ENCODE peak calls at places on chromosomes 4 and X, in five cellular contexts. F, B, I, W and O are unnamed samples.

GRCh38 chrX:126820700-126821420 is 1.3 kb downstream of the PRR32 start:
- DNase-seq in F (no peak), W (no peak), B (peak), I (no peak), O (no peak)

GRCh38 chr4:159555873-159556272 is 453.0 kb downstream of the RAPGEF2 start:
- DNase-seq in B (no peak), W (no peak), I (no peak), F (no peak), O (no peak)

GRCh38 chrX:104376937-104377336 is 122.2 kb upstream of the ESX1 start:
- DNase-seq in B (no peak), W (no peak), I (no peak), F (no peak), O (no peak)

GRCh38 chr4:93147524-93148212 is 680.9 kb upstream of the ATOH1 start:
- DNase-seq in W (no peak), F (no peak), B (peak), I (no peak), O (no peak)

GRCh38 chr4:40201898-40202297 is 5.1 kb downstream of the RHOH start:
- DNase-seq in F (no peak), B (no peak), W (peak), I (no peak), O (no peak)

GRCh38 chr4:177118596-177118995 is 191.1 kb upstream of the NEIL3 start:
- DNase-seq in I (peak), F (no peak), W (no peak), B (no peak), O (no peak)

GRCh38 chr4:100095729-100096595 is 94.3 kb downstream of the DDIT4L start:
- DNase-seq in W (peak), I (peak), B (peak), F (peak), O (no peak)

GRCh38 chr4:139901516-139902327 is 236.1 kb downstream of the MGST2 start:
- DNase-seq in W (no peak), B (no peak), I (no peak), F (no peak), O (no peak)

GRCh38 chrX:119757979-119758681 is at the start of gene SOWAHD:
- DNase-seq in F (peak), I (no peak), B (peak), W (peak), O (no peak)

GRCh38 chrX:16060252-16060651 is 63.1 kb upstream of the GRPR start:
- DNase-seq in F (no peak), B (no peak), W (no peak), I (no peak), O (no peak)

GRCh38 chr4:28444886-28445496 is 1584.3 kb downstream of the STIM2 start:
- DNase-seq in F (no peak), W (no peak), B (no peak), I (peak), O (no peak)

GRCh38 chr4:147362868-147363440 is 117.9 kb upstream of the EDNRA start:
- DNase-seq in W (no peak), B (no peak), F (no peak), I (peak), O (peak)

GRCh38 chr4:18815779-18816173 is 794.2 kb upstream of the LCORL start:
- DNase-seq in B (peak), I (no peak), F (no peak), W (no peak), O (no peak)

GRCh38 chrX:119427024-119427794 is 28.1 kb downstream of the SLC25A43 start:
- DNase-seq in I (peak), F (no peak), W (peak), B (peak), O (no peak)

GRCh38 chrX:21798677-21799219 is 40.7 kb upstream of the MBTPS2 start:
- DNase-seq in I (peak), W (peak), F (no peak), B (no peak), O (no peak)

GRCh38 chr4:48979897-48980579 is 6.0 kb upstream of the CWH43 start:
- DNase-seq in I (no peak), B (no peak), W (no peak), F (no peak), O (no peak)

GRCh38 chr4:912548-913279 is 19.4 kb downstream of the GAK start:
- DNase-seq in I (no peak), B (no peak), W (no peak), F (no peak), O (no peak)

DNA sequence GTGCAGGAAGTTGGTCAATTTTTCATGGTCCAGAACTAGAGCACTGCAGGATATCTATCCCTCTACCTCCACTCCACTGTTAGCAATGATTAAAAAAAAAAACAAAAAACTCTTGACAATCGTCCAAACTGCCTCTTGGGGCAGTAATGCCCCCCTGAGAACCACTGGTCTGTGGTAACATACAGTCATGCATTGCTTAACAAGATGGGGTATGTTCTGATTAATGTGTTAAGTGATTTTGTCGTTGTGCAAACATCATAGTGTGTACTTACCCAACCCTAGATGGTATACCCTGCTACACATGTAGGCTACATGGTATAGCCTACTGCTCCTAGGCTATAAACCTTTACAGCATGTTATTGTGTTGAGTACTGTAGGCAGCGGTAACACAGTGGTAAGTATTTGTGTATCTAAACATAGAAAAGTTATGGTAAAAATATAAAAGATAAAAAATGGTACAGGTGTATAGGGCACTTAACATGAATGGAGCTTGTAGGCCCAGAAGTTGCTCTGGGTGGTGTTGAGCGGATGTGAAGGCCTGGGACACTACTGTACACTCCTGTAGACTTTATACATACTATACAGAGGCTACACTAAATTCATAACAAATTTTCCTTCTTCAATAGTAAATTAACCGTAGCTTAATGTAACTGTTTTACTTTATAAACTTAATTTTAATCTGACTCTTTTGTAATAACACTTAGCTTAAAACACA is 34.1 kb downstream of the ART3 start:
- DNase-seq in B (peak), F (no peak), W (peak), I (peak), O (no peak)
- TF ChIP-seq CTCF in B (peak), F (no peak), W (no peak), I (no peak), O (no peak)

DNA sequence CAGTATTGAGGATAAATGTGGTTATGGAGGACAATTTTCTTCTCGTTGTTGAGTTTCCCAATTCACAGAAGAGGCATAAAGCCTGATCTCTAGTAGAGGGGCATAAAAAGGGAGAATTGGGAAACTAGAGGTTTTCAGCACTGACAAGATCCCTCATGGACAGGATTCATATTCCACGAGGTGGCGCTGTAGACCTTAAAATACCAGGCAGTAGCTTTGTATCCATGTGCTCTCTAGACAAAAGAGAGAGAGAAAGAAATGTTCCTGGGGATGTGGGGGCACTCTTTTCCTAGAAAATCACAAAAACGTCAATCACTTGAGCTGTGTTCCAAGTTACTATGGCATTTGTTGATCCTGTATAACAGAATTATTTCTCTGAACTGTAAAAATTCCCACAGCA is 128.3 kb downstream of the MAGEE1 start:
- DNase-seq in F (peak), I (peak), W (peak), B (peak), O (no peak)
- TF ChIP-seq CTCF in F (peak), I (no peak), W (no peak), B (peak), O (peak)

GRCh38 chr4:173991321-173991720 is 292.1 kb downstream of the FBXO8 start:
- DNase-seq in B (no peak), I (peak), W (no peak), F (no peak), O (no peak)

GRCh38 chr4:173991814-173992213 is 291.7 kb downstream of the FBXO8 start:
- DNase-seq in I (no peak), F (no peak), B (no peak), W (no peak), O (no peak)

GRCh38 chr4:173990879-173991231 is 292.6 kb downstream of the FBXO8 start:
- DNase-seq in I (peak), F (no peak), B (peak), W (no peak), O (no peak)

GRCh38 chr4:173990126-173990878 is 293.2 kb downstream of the FBXO8 start:
- DNase-seq in I (peak), B (peak), W (peak), F (peak), O (no peak)
- TF ChIP-seq CTCF in I (peak), B (peak), W (peak), F (no peak), O (peak)

DNA sequence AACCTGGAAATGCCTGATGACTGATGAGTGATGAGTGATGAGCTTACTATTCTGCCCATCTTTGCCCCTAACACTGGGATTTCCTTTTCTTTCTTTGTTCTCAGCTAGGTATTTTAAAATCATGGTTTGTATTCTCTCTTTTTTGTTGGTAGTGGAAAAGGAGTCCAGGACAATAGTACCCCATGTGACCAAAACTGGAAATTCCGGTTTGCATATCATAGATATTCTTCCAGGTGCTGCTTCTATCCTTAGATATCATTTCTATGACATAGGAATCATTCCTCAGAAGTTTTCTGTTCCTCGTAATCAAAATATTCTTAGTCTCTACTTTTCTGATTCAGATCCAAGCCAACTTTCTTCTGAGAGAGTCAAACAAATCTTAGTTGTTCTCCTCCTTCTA is 320.5 kb upstream of the TET2 start:
- DNase-seq in B (no peak), W (no peak), F (no peak), I (no peak), O (no peak)
- TF ChIP-seq CTCF in B (no peak), W (no peak), F (no peak), I (no peak), O (no peak)

GRCh38 chrX:77733342-77733741 is 52.7 kb downstream of the ATRX start:
- DNase-seq in I (no peak), W (no peak), F (no peak), B (no peak), O (no peak)

DNA sequence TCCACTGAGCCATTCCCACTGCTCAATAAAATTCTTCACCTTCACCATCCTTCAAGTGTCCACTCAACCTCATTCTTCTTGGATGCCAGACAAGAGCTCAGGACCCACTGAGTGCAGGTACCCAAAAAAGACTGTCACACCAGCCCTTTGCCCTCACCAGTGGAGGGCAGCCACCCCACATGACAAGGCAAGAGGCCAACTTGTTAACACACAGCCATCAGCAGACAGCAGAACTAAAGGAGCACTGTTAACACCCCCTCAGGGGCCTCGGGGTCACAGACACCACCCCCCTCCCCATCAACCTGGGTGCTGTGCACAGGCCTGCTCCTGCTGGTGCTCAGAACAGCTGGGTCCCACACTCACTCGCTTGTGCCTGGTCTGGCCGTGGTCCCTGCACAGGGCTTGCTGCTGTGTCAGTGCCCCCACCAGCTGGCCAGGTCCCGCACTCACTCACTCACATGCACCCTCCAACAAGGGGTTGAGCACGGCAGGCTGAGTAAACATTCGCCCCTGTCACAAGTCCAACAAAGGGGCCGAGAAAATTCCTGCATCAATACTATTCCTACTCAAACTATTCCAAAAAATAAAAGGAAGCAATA is 54.1 kb downstream of the ATRX start:
- DNase-seq in I (no peak), F (no peak), W (no peak), B (no peak), O (no peak)
- TF ChIP-seq CTCF in I (no peak), F (no peak), W (no peak), B (no peak), O (no peak)